ENCODE peak calls at places on chromosomes 4 and X, in seven cellular contexts. Q is endothelial cell; S is HTR-8/SVneo; W is astrocyte of the hippocampus; Z is naive thymus-derived CD4-positive, alpha-beta T cell; E is EH; L is mammary epithelial cell. J is an unnamed sample.

GRCh38 chr4:99356992-99357391 is 4.4 kb upstream of the ADH1C start:
- DNase-seq in L (no peak), W (no peak), S (no peak), E (no peak), Z (no peak), Q (no peak), J (no peak)

GRCh38 chrX:115591420-115591819 is 30.4 kb downstream of the PLS3 start:
- DNase-seq in Z (no peak), S (no peak), W (no peak), L (peak), Q (no peak), E (no peak), J (no peak)

GRCh38 chr4:1055721-1056590 is 44.5 kb downstream of the FGFRL1 start:
- DNase-seq in E (peak), Q (no peak), Z (peak), W (peak), L (no peak), S (no peak), J (peak)

GRCh38 chrX:107826286-107827136 is 845 bp downstream of the MID2 start:
- DNase-seq in Z (no peak), L (peak), E (peak), S (no peak), Q (peak), W (peak), J (peak)

GRCh38 chr4:67122029-67122428 is 423.3 kb downstream of the CENPC start:
- DNase-seq in S (peak), W (peak), Z (no peak), L (peak), E (no peak), Q (peak), J (no peak)

GRCh38 chrX:68832101-68832416 is 3.2 kb downstream of the EFNB1 start:
- DNase-seq in E (peak), L (peak), W (peak), Q (no peak), Z (no peak), S (no peak), J (peak)

GRCh38 chr4:158462611-158463010 is 59.1 kb upstream of the RXFP1 start:
- DNase-seq in Q (no peak), Z (no peak), S (no peak), L (peak), W (no peak), E (no peak), J (no peak)

GRCh38 chrX:24607616-24608015 is 39.5 kb downstream of the PCYT1B start:
- DNase-seq in S (no peak), Q (no peak), W (no peak), Z (no peak), L (no peak), E (no peak), J (no peak)

GRCh38 chr4:37662861-37663390 is 23.2 kb downstream of the RELL1 start:
- DNase-seq in E (peak), L (no peak), S (no peak), Q (no peak), Z (no peak), W (peak), J (no peak)

GRCh38 chrX:154505726-154506125 is 10.3 kb downstream of the FAM3A start:
- DNase-seq in Q (no peak), Z (no peak), E (peak), W (peak), S (no peak), L (peak), J (no peak)

GRCh38 chr4:6779667-6780565 is 2.6 kb upstream of the KIAA0232 start:
- DNase-seq in S (no peak), Q (no peak), W (peak), Z (no peak), L (no peak), E (peak), J (no peak)

GRCh38 chr4:25915359-25915716 is 1.3 kb downstream of the SMIM20 start:
- DNase-seq in E (no peak), Z (no peak), W (no peak), S (no peak), Q (no peak), L (no peak), J (no peak)

GRCh38 chr4:73224886-73225285 is 33.7 kb downstream of the ANKRD17 start:
- DNase-seq in E (no peak), S (no peak), Q (no peak), W (no peak), L (no peak), Z (no peak), J (no peak)

GRCh38 chr4:26619784-26620183 is 35.9 kb downstream of the TBC1D19 start:
- DNase-seq in Q (no peak), W (no peak), E (peak), L (peak), Z (no peak), S (no peak), J (no peak)

GRCh38 chr4:88623097-88623496 is 30.8 kb downstream of the HERC3 start:
- DNase-seq in E (peak), W (no peak), S (peak), L (peak), Z (no peak), Q (no peak), J (no peak)

GRCh38 chr4:100738388-100739165 is 220.8 kb upstream of the EMCN start:
- DNase-seq in Q (no peak), W (peak), L (peak), S (no peak), E (peak), Z (no peak), J (no peak)

GRCh38 chr4:156901871-156902270 is 69.7 kb downstream of the PDGFC start:
- DNase-seq in Q (no peak), Z (no peak), S (no peak), W (no peak), L (no peak), E (peak), J (no peak)

GRCh38 chr4:184733654-184734524 is at the start of gene CENPU:
- DNase-seq in Q (peak), Z (peak), E (peak), W (peak), S (peak), L (peak), J (peak)

GRCh38 chr4:2142630-2143427 is 83.7 kb downstream of the NAT8L start:
- DNase-seq in W (peak), S (peak), Z (no peak), E (peak), L (no peak), Q (no peak), J (no peak)

GRCh38 chr4:176404591-176404990 is 84.8 kb downstream of the SPCS3 start:
- DNase-seq in Q (no peak), S (peak), L (peak), W (peak), E (peak), Z (no peak), J (no peak)

GRCh38 chr4:95867919-95868318 is 28.0 kb downstream of the PDHA2 start:
- DNase-seq in L (no peak), Q (no peak), W (peak), Z (no peak), S (no peak), E (peak), J (no peak)

GRCh38 chrX:112840382-112841113 is at the start of gene AMOT:
- DNase-seq in Z (peak), W (peak), Q (peak), L (peak), E (peak), S (peak), J (peak)

GRCh38 chr4:45946699-45947098 is 177.2 kb downstream of the GABRG1 start:
- DNase-seq in S (no peak), L (peak), W (no peak), Q (no peak), E (no peak), Z (no peak), J (no peak)

GRCh38 chrX:100895365-100896075 is 21.4 kb upstream of the NOX1 start:
- DNase-seq in Z (no peak), L (peak), Q (peak), E (peak), S (peak), W (peak), J (peak)

GRCh38 chr4:176769519-176769918 is 23.2 kb downstream of the VEGFC start:
- DNase-seq in W (peak), L (peak), Z (no peak), S (no peak), E (peak), Q (no peak), J (no peak)

GRCh38 chrX:18354369-18355329 is at the start of gene SCML2:
- DNase-seq in L (peak), W (peak), S (no peak), Z (peak), E (peak), Q (peak), J (peak)

GRCh38 chrX:20221902-20222301 is 44.8 kb downstream of the RPS6KA3 start:
- DNase-seq in Q (no peak), W (peak), S (no peak), Z (no peak), E (peak), L (no peak), J (no peak)

GRCh38 chr4:1056671-1057402 is 45.4 kb downstream of the FGFRL1 start:
- DNase-seq in L (no peak), Q (no peak), E (no peak), Z (no peak), W (no peak), S (no peak), J (no peak)

GRCh38 chr4:8556341-8557150 is 23.6 kb upstream of the GPR78 start:
- DNase-seq in S (no peak), W (no peak), L (no peak), E (peak), Q (no peak), Z (no peak), J (no peak)

GRCh38 chr4:4443821-4444220 is 56.9 kb downstream of the NSG1 start:
- DNase-seq in S (peak), Q (no peak), W (peak), Z (no peak), E (peak), L (no peak), J (no peak)

GRCh38 chr4:140497776-140498636 is at the start of gene MGAT4D:
- DNase-seq in Q (peak), L (no peak), E (no peak), S (no peak), W (peak), Z (peak), J (no peak)

GRCh38 chr4:102493257-102493656 is 7.9 kb upstream of the NFKB1 start:
- DNase-seq in Q (no peak), E (no peak), W (no peak), L (no peak), S (no peak), Z (no peak), J (no peak)